ENCODE peak calls at places on chromosome 15, in four cellular contexts. S is uterus, Q is NCI-H446, M is GM04504. R is an unnamed sample.

GRCh38 chr15:76863693-76864092 is 41.4 kb downstream of the SCAPER start:
- DNase-seq in S (no peak), Q (no peak), M (no peak), R (no peak)

GRCh38 chr15:100060276-100060926 is 281.4 kb downstream of the ADAMTS17 start:
- DNase-seq in S (peak; percentile 42), Q (no peak), M (no peak), R (no peak)

GRCh38 chr15:91864669-91865068 is 11.2 kb downstream of the SLCO3A1 start:
- DNase-seq in S (no peak), Q (no peak), M (no peak), R (no peak)

GRCh38 chr15:83733206-83733605 is 79.3 kb downstream of the ADAMTSL3 start:
- DNase-seq in S (no peak), Q (no peak), M (no peak), R (no peak)

GRCh38 chr15:23038741-23039150 is 623 bp downstream of the TUBGCP5 start:
- DNase-seq in S (no peak), Q (no peak), M (no peak), R (no peak)

GRCh38 chr15:63950911-63951481 is 95.3 kb downstream of the DAPK2 start:
- DNase-seq in S (no peak), Q (no peak), M (peak; percentile 68), R (peak; percentile 89)

GRCh38 chr15:101027273-101027901 is 108.2 kb downstream of the LRRK1 start:
- DNase-seq in S (peak; percentile 14), Q (no peak), M (no peak), R (no peak)

GRCh38 chr15:58357529-58358476 is 74.0 kb upstream of the LIPC start:
- DNase-seq in S (no peak), Q (no peak), M (no peak), R (no peak)

GRCh38 chr15:58019503-58020376 is 45.8 kb downstream of the ALDH1A2 start:
- DNase-seq in S (no peak), Q (no peak), M (peak; percentile 16), R (no peak)

GRCh38 chr15:40575113-40575512 is 6.0 kb downstream of the RPUSD2 start:
- DNase-seq in S (no peak), Q (no peak), M (no peak), R (no peak)

GRCh38 chr15:26260517-26261133 is 397.5 kb upstream of the ATP10A start:
- DNase-seq in S (no peak), Q (no peak), M (peak; percentile 6), R (no peak)

GRCh38 chr15:85956515-85957275 is 123.0 kb upstream of the AGBL1 start:
- DNase-seq in S (no peak), Q (no peak), M (no peak), R (no peak)

GRCh38 chr15:47987908-47988532 is 132.8 kb upstream of the SLC24A5 start:
- DNase-seq in S (no peak), Q (peak; percentile 48), M (peak; percentile 19), R (no peak)

GRCh38 chr15:36911322-36911944 is 188.9 kb downstream of the MEIS2 start:
- DNase-seq in S (no peak), Q (no peak), M (no peak), R (no peak)

GRCh38 chr15:64246364-64247189 is 83.8 kb upstream of the PPIB start:
- DNase-seq in S (peak; percentile 29), Q (no peak), M (peak; percentile 75), R (no peak)

GRCh38 chr15:92277776-92278175 is 115.9 kb upstream of the ST8SIA2 start:
- DNase-seq in S (no peak), Q (peak; percentile 10), M (no peak), R (no peak)

GRCh38 chr15:92044510-92044909 is 191.0 kb downstream of the SLCO3A1 start:
- DNase-seq in S (no peak), Q (no peak), M (no peak), R (no peak)

GRCh38 chr15:45442497-45443135 is 64.3 kb upstream of the GATM start:
- DNase-seq in S (no peak), Q (no peak), M (peak; percentile 75), R (no peak)

GRCh38 chr15:66287461-66288055 is 5.8 kb upstream of the DIS3L start:
- DNase-seq in S (no peak), Q (peak; percentile 58), M (no peak), R (no peak)

GRCh38 chr15:76274226-76274625 is 37.0 kb downstream of the ETFA start:
- DNase-seq in S (no peak), Q (no peak), M (peak; percentile 8), R (no peak)

GRCh38 chr15:42358141-42358540 is 1.2 kb upstream of the CAPN3 start:
- DNase-seq in S (no peak), Q (no peak), M (no peak), R (no peak)